ENCODE peak calls at places on chromosome 2, in ten cellular contexts. J, V, H, L, F, R, S, K, M and G are unnamed samples.

GRCh38 chr2:47618272-47618552 is 164.7 kb upstream of the MSH6 start:
- DNase-seq in J (no peak), V (no peak), H (no peak), L (no peak), F (no peak), R (no peak), S (no peak), K (no peak), M (no peak), G (no peak)

GRCh38 chr2:231545105-231545902 is 15.1 kb upstream of the NMUR1 start:
- DNase-seq in J (peak; percentile 60), V (no peak), H (no peak), L (peak; percentile 94), F (peak; percentile 64), R (peak; percentile 87), S (no peak), K (no peak), M (peak; percentile 59), G (peak; percentile 89)

GRCh38 chr2:236932711-236933300 is 152.9 kb upstream of the COPS8 start:
- DNase-seq in J (no peak), V (no peak), H (no peak), L (no peak), F (no peak), R (no peak), S (no peak), K (no peak), M (no peak), G (no peak)

GRCh38 chr2:50995610-50996009 is 36.3 kb downstream of the NRXN1 start:
- DNase-seq in J (no peak), V (no peak), H (no peak), L (no peak), F (no peak), R (peak; percentile 67), S (no peak), K (no peak), M (no peak), G (no peak)

GRCh38 chr2:38496927-38497669 is 105.6 kb downstream of the HNRNPLL start:
- DNase-seq in J (no peak), V (no peak), H (no peak), L (no peak), F (no peak), R (no peak), S (no peak), K (no peak), M (peak; percentile 37), G (no peak)

GRCh38 chr2:223724831-223725230 is 112.6 kb downstream of the AP1S3 start:
- DNase-seq in J (no peak), V (no peak), H (peak; percentile 20), L (no peak), F (no peak), R (peak; percentile 13), S (no peak), K (no peak), M (no peak), G (no peak)

GRCh38 chr2:20609349-20609994 is 41.4 kb downstream of the HS1BP3 start:
- DNase-seq in J (peak; percentile 61), V (no peak), H (no peak), L (no peak), F (no peak), R (peak; percentile 70), S (no peak), K (peak; percentile 32), M (no peak), G (no peak)

GRCh38 chr2:158060862-158061435 is 40.7 kb upstream of the UPP2 start:
- DNase-seq in J (no peak), V (no peak), H (no peak), L (no peak), F (no peak), R (peak; percentile 69), S (no peak), K (peak; percentile 22), M (no peak), G (no peak)

GRCh38 chr2:217848351-217848957 is 154.3 kb downstream of the TNS1 start:
- DNase-seq in J (no peak), V (no peak), H (no peak), L (no peak), F (no peak), R (no peak), S (no peak), K (no peak), M (no peak), G (no peak)

GRCh38 chr2:238614376-238614775 is 187.6 kb downstream of the ASB1 start:
- DNase-seq in J (no peak), V (no peak), H (no peak), L (no peak), F (no peak), R (no peak), S (no peak), K (no peak), M (no peak), G (no peak)

GRCh38 chr2:43171789-43172188 is 54.6 kb downstream of the ZFP36L2 start:
- DNase-seq in J (peak; percentile 73), V (no peak), H (no peak), L (no peak), F (no peak), R (peak; percentile 54), S (no peak), K (peak; percentile 20), M (peak; percentile 53), G (no peak)

GRCh38 chr2:149104221-149104620 is 65.7 kb downstream of the LYPD6B start:
- DNase-seq in J (no peak), V (no peak), H (no peak), L (no peak), F (no peak), R (no peak), S (no peak), K (no peak), M (no peak), G (no peak)

GRCh38 chr2:190802133-190802532 is 78.5 kb upstream of the GLS start:
- DNase-seq in J (no peak), V (no peak), H (no peak), L (no peak), F (no peak), R (no peak), S (peak; percentile 39), K (no peak), M (no peak), G (no peak)

GRCh38 chr2:204265701-204266310 is 279.5 kb upstream of the PARD3B start:
- DNase-seq in J (no peak), V (no peak), H (no peak), L (no peak), F (no peak), R (no peak), S (no peak), K (no peak), M (no peak), G (no peak)

GRCh38 chr2:25165992-25166618 is 2.3 kb downstream of the POMC start:
- DNase-seq in J (peak; percentile 27), V (no peak), H (peak; percentile 61), L (peak; percentile 67), F (no peak), R (peak; percentile 6), S (peak; percentile 70), K (no peak), M (peak; percentile 20), G (peak; percentile 81)

GRCh38 chr2:241112592-241112991 is 10.5 kb upstream of the MTERF4 start:
- DNase-seq in J (no peak), V (no peak), H (no peak), L (peak; percentile 85), F (no peak), R (no peak), S (no peak), K (no peak), M (no peak), G (peak; percentile 50)
- TF ChIP-seq CTCF in J (no peak), V (no peak), H (no peak), L (no peak), F (no peak), R (no peak), S (no peak), K (no peak), M (no peak), G (no peak)

DNA sequence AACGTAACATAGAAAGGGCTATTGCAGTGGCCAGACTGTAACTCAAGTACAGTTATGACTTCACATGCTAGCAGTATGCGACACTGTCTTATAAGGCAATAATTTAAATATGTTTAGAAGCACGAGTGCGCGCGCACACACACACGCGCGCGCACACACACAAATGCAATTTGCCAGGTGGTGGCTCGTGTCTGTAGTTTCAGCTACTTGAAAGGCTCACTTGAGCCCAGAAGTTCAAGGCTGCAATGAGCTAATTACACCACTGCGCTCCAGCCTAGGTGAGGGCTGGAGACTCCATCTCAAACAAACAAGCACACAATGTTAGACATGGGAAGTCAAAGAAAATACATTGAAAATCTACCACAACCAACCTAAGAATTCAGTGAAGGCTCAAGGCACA is 103.7 kb downstream of the USP34 start:
- DNase-seq in J (no peak), V (no peak), H (no peak), L (no peak), F (no peak), R (no peak), S (no peak), K (no peak), M (no peak), G (no peak)
- TF ChIP-seq CTCF in J (no peak), V (no peak), H (no peak), L (no peak), F (no peak), R (no peak), S (no peak), K (no peak), M (no peak), G (no peak)

GRCh38 chr2:234669611-234670010 is 172.7 kb upstream of the ARL4C start:
- DNase-seq in J (no peak), V (no peak), H (no peak), L (no peak), F (no peak), R (no peak), S (peak; percentile 57), K (no peak), M (no peak), G (no peak)
- TF ChIP-seq CTCF in J (no peak), V (no peak), H (peak; percentile 7), L (no peak), F (no peak), R (peak; percentile 17), S (peak; percentile 28), K (peak; percentile 63), M (no peak), G (no peak)

DNA sequence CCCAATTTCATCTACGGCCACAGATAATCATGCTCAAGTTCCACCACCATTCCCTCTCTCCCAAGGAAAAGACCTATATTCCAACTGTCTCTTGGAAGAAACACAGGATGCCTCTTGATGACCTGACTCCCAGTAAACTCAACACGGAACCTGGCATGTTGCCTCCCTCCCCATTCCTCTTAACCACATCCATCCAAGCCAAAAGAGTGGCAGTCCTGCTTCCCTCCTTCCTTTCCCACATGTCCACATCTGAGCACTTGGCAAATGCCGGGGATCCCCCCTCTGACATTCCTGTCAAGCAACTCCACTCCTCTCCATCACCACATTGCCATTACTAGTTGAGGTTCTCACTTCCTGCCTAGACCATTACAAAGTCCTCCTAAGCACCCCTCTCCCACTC is 49.4 kb downstream of the PID1 start:
- DNase-seq in J (no peak), V (no peak), H (no peak), L (no peak), F (no peak), R (no peak), S (no peak), K (no peak), M (no peak), G (no peak)
- TF ChIP-seq CTCF in J (no peak), V (no peak), H (no peak), L (no peak), F (no peak), R (no peak), S (no peak), K (no peak), M (no peak), G (no peak)